ENCODE peak calls at places on chromosomes 1 and 21, in six cellular contexts. D is right lobe of liver, W is GM23248, J is GM13977, Y is activated T-cell treated with anti-CD3 and anti-CD28 coated beads for 4 hours, E is tibial nerve. V is an unnamed sample.
A peak's percentile ranks its signal among the peaks of the same experiment; 100 is the strongest.

GRCh38 chr1:21924503-21925005 is 12.6 kb downstream of the HSPG2 start:
- DNase-seq in W (peak; percentile 47), J (no peak), E (no peak), Y (no peak), D (no peak), V (no peak)

GRCh38 chr1:223490256-223490655 is 97.0 kb downstream of the CCDC185 start:
- DNase-seq in J (no peak), E (no peak), Y (no peak), D (no peak), W (no peak), V (no peak)

GRCh38 chr1:204307334-204307883 is 52.3 kb downstream of the PLEKHA6 start:
- DNase-seq in D (peak; percentile 61), J (no peak), Y (no peak), W (peak; percentile 60), E (peak; percentile 41), V (peak; percentile 30)

GRCh38 chr1:84348240-84348555 is 46.7 kb downstream of the SAMD13 start:
- DNase-seq in W (peak; percentile 29), D (no peak), J (no peak), E (no peak), Y (no peak), V (no peak)

GRCh38 chr1:110408488-110408887 is 994 bp upstream of the LAMTOR5 start:
- DNase-seq in E (no peak), W (peak; percentile 23), Y (no peak), D (no peak), J (no peak), V (peak; percentile 23)

GRCh38 chr1:192635939-192636338 is at the start of gene RGS13:
- DNase-seq in Y (no peak), J (no peak), W (no peak), E (no peak), D (no peak), V (no peak)

GRCh38 chr1:9699361-9699760 is 47.8 kb downstream of the PIK3CD start:
- DNase-seq in J (no peak), D (no peak), Y (no peak), W (no peak), E (no peak), V (peak; percentile 78)

GRCh38 chr1:38451541-38451993 is 405.0 kb upstream of the POU3F1 start:
- DNase-seq in E (no peak), W (peak; percentile 76), Y (no peak), D (no peak), J (no peak), V (peak; percentile 2)

GRCh38 chr1:230277201-230277771 is 148.8 kb downstream of the PGBD5 start:
- DNase-seq in J (no peak), W (no peak), D (no peak), E (no peak), Y (no peak), V (no peak)

GRCh38 chr1:219959540-219960208 is 31.3 kb upstream of the SLC30A10 start:
- DNase-seq in J (no peak), Y (no peak), E (no peak), D (no peak), W (no peak), V (no peak)

GRCh38 chr1:180151508-180151907 is 3.2 kb upstream of the QSOX1 start:
- DNase-seq in J (no peak), W (peak; percentile 81), Y (no peak), E (no peak), D (no peak), V (peak; percentile 82)

GRCh38 chr1:1470626-1471388 is 758 bp upstream of the ATAD3B start:
- DNase-seq in J (no peak), Y (no peak), W (no peak), E (no peak), D (no peak), V (peak; percentile 46)

GRCh38 chr1:221093903-221094865 is 214.9 kb downstream of the HLX start:
- DNase-seq in E (no peak), W (peak; percentile 17), D (no peak), Y (no peak), J (no peak), V (no peak)

GRCh38 chr1:23522244-23523013 is 8.6 kb downstream of the E2F2 start:
- DNase-seq in E (no peak), D (no peak), J (peak; percentile 72), W (no peak), Y (no peak), V (peak; percentile 24)

GRCh38 chr1:160205242-160205973 is at the start of gene PEA15:
- DNase-seq in E (peak; percentile 65), W (peak; percentile 87), Y (peak; percentile 60), J (peak; percentile 92), D (peak; percentile 81), V (peak; percentile 72)

GRCh38 chr1:199083680-199084079 is 444.8 kb downstream of the PTPRC start:
- DNase-seq in D (no peak), E (no peak), W (peak; percentile 39), Y (no peak), J (no peak), V (no peak)

GRCh38 chr1:240030236-240030635 is 61.4 kb upstream of the FMN2 start:
- DNase-seq in Y (no peak), J (no peak), E (no peak), W (no peak), D (no peak), V (no peak)

GRCh38 chr1:14190508-14190907 is 408.0 kb upstream of the KAZN start:
- DNase-seq in J (no peak), D (no peak), E (no peak), Y (no peak), W (peak; percentile 37), V (peak; percentile 93)

GRCh38 chr1:50329332-50329932 is 93.8 kb downstream of the DMRTA2 start:
- DNase-seq in J (no peak), W (no peak), Y (no peak), E (no peak), D (no peak), V (peak; percentile 62)

GRCh38 chr21:45513003-45513706 is 29.1 kb downstream of the SLC19A1 start:
- DNase-seq in D (peak; percentile 68), Y (no peak), E (no peak), W (no peak), J (no peak), V (peak; percentile 28)

GRCh38 chr1:19723874-19724273 is 59.2 kb downstream of the HTR6 start:
- DNase-seq in D (no peak), E (no peak), J (no peak), Y (no peak), W (no peak), V (no peak)

GRCh38 chr1:229117664-229118300 is 153.1 kb upstream of the RAB4A start:
- DNase-seq in Y (no peak), D (peak; percentile 91), J (no peak), W (peak; percentile 64), E (peak; percentile 46), V (peak; percentile 3)

V was measured in epithelial cell of esophagus.